ENCODE peak calls at places on chromosome 10, in five cellular contexts. R, Y, F, Z and S are unnamed samples.
A peak's percentile ranks its signal among the peaks of the same experiment; 100 is the strongest.

GRCh38 chr10:102118867-102119266 is 1.3 kb downstream of the LDB1 start:
- DNase-seq in R (peak; percentile 57), Y (peak; percentile 73), F (peak; percentile 76), Z (no peak), S (peak; percentile 55)

GRCh38 chr10:72009062-72009429 is 44.9 kb downstream of the CHST3 start:
- DNase-seq in R (no peak), Y (no peak), F (no peak), Z (no peak), S (no peak)

GRCh38 chr10:18700555-18700850 is 41.3 kb downstream of the ARL5B start:
- DNase-seq in R (no peak), Y (no peak), F (no peak), Z (no peak), S (no peak)

GRCh38 chr10:60123172-60123571 is 216.8 kb upstream of the CCDC6 start:
- DNase-seq in R (no peak), Y (peak; percentile 63), F (no peak), Z (no peak), S (no peak)

GRCh38 chr10:92131271-92131820 is 159.5 kb downstream of the CPEB3 start:
- DNase-seq in R (no peak), Y (no peak), F (no peak), Z (no peak), S (no peak)

GRCh38 chr10:26478061-26478460 is 39.9 kb downstream of the APBB1IP start:
- DNase-seq in R (no peak), Y (no peak), F (no peak), Z (no peak), S (no peak)

GRCh38 chr10:5645944-5646617 is 20.3 kb downstream of the ASB13 start:
- DNase-seq in R (no peak), Y (no peak), F (no peak), Z (peak; percentile 50), S (no peak)

GRCh38 chr10:84543077-84543476 is 214.7 kb downstream of the CCSER2 start:
- DNase-seq in R (no peak), Y (no peak), F (peak; percentile 49), Z (no peak), S (no peak)

GRCh38 chr10:25725917-25726716 is 207.9 kb upstream of the MYO3A start:
- DNase-seq in R (no peak), Y (no peak), F (peak; percentile 74), Z (no peak), S (no peak)

GRCh38 chr10:6713716-6714115 is 133.6 kb upstream of the PRKCQ start:
- DNase-seq in R (no peak), Y (no peak), F (peak; percentile 71), Z (no peak), S (no peak)

GRCh38 chr10:20949967-20950366 is 52.9 kb upstream of the NEBL start:
- DNase-seq in R (no peak), Y (no peak), F (no peak), Z (no peak), S (no peak)

GRCh38 chr10:76055963-76056362 is 624.5 kb downstream of the LRMDA start:
- DNase-seq in R (no peak), Y (no peak), F (no peak), Z (no peak), S (no peak)

GRCh38 chr10:109982123-109982522 is 25.7 kb upstream of the ADD3 start:
- DNase-seq in R (no peak), Y (no peak), F (no peak), Z (no peak), S (no peak)

GRCh38 chr10:366186-366585 is 230.9 kb downstream of the ZMYND11 start:
- DNase-seq in R (no peak), Y (no peak), F (no peak), Z (no peak), S (no peak)

GRCh38 chr10:129035052-129035805 is 431.8 kb upstream of the MGMT start:
- DNase-seq in R (no peak), Y (no peak), F (no peak), Z (no peak), S (no peak)

GRCh38 chr10:120746016-120746755 is 105.0 kb upstream of the WDR11 start:
- DNase-seq in R (no peak), Y (no peak), F (no peak), Z (no peak), S (no peak)

GRCh38 chr10:64071218-64071617 is 550.0 kb downstream of the REEP3 start:
- DNase-seq in R (no peak), Y (no peak), F (no peak), Z (no peak), S (no peak)

GRCh38 chr10:119542990-119543813 is 683 bp upstream of the RGS10 start:
- DNase-seq in R (peak; percentile 69), Y (peak; percentile 71), F (no peak), Z (peak; percentile 61), S (peak; percentile 54)

GRCh38 chr10:58180633-58181032 is 87.1 kb downstream of the IPMK start:
- DNase-seq in R (no peak), Y (no peak), F (no peak), Z (no peak), S (no peak)

GRCh38 chr10:70331486-70332268 is 47.9 kb upstream of the NPFFR1 start:
- DNase-seq in R (peak; percentile 82), Y (peak; percentile 73), F (peak; percentile 75), Z (peak; percentile 49), S (no peak)

GRCh38 chr10:77578583-77579227 is 58.9 kb downstream of the KCNMA1 start:
- DNase-seq in R (no peak), Y (no peak), F (no peak), Z (no peak), S (no peak)

GRCh38 chr10:1009071-1009494 is 16.6 kb downstream of the IDI2 start:
- DNase-seq in R (no peak), Y (no peak), F (no peak), Z (no peak), S (no peak)

GRCh38 chr10:131576341-131577177 is 265.0 kb upstream of the TCERG1L start:
- DNase-seq in R (no peak), Y (peak; percentile 41), F (no peak), Z (no peak), S (no peak)
- H3K9me3 ChIP-seq in R (no peaks in the 10 kb centered on the region), Y (no peaks in the 10 kb centered on the region), F (no peaks in the 10 kb centered on the region), Z (no peaks in the 10 kb centered on the region), S (no peaks in the 10 kb centered on the region)

GRCh38 chr10:88987840-88988239 is 2.8 kb upstream of the FAS start:
- DNase-seq in R (no peak), Y (no peak), F (no peak), Z (no peak), S (no peak)

GRCh38 chr10:88989824-88990527 is 622 bp upstream of the FAS start:
- DNase-seq in R (no peak), Y (peak; percentile 79), F (no peak), Z (no peak), S (peak; percentile 64)

GRCh38 chr10:88991161-88991899 is 732 bp downstream of the FAS start:
- DNase-seq in R (peak; percentile 84), Y (peak; percentile 87), F (peak; percentile 74), Z (peak; percentile 83), S (peak; percentile 86)

GRCh38 chr10:88990528-88991160 is at the start of gene FAS:
- DNase-seq in R (peak; percentile 73), Y (peak; percentile 87), F (peak; percentile 84), Z (peak; percentile 76), S (peak; percentile 79)

DNA sequence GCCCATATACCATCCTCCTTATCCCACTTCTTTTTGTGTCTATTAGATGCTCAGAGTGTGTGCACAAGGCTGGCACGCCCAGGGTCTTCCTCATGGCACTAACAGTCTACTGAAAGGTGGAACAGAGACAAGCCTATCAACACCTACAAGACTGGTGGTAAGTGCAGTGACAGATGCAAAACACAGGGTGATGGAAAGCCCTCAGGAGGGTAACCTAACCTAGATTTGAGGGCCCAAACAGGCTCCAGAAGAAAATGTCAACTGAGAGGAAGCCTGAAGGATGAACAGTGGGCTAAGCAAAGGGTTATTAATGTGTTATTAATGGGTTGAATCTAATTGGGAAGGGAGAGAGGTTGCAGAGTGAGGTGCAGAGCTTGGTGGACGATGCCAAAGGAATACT is 1.2 kb upstream of the FAS start:
- DNase-seq in R (no peak), Y (no peak), F (no peak), Z (no peak), S (no peak)
- H3K4me3 ChIP-seq in R (peak overlapping the region; percentile 85), Y (peak overlapping the region; percentile 88), F (no peak overlapping the region), Z (peak overlapping the region; percentile 86), S (peak overlapping the region; percentile 86)

GRCh38 chr10:45354261-45354660 is 19.8 kb upstream of the ALOX5 start:
- DNase-seq in R (peak; percentile 61), Y (peak; percentile 73), F (no peak), Z (no peak), S (no peak)

GRCh38 chr10:45353176-45353575 is 20.8 kb upstream of the ALOX5 start:
- DNase-seq in R (no peak), Y (no peak), F (no peak), Z (no peak), S (no peak)

GRCh38 chr10:45355494-45355893 is 18.5 kb upstream of the ALOX5 start:
- DNase-seq in R (no peak), Y (no peak), F (no peak), Z (no peak), S (no peak)
- H3K27ac ChIP-seq in R (no peak overlapping the region), Y (no peak overlapping the region), F (no peak overlapping the region), Z (no peak overlapping the region), S (no peak overlapping the region)

DNA sequence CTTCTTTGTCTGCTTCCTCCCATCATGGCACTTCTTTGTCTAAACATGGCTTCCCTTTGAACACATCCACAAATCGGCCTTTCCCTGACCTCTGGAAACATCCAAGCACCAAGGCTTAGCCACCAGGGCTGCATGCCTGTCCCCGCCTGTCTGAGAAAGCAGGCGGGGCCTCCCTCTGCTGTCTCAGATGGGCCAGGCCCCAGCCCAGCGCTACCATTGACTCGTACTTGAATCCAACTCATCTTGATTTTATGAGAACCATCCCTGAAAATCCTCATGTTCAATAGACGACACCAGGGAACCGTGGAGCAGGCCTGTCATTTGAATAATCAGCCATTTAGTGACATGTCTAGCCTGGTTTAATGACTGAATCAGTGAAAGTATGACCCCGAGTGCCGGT is 194.5 kb downstream of the BUB3 start:
- DNase-seq in R (no peak), Y (no peak), F (no peak), Z (no peak), S (no peak)
- H3K9me3 ChIP-seq in R (no peaks in the 10 kb centered on the region), Y (no peaks in the 10 kb centered on the region), F (no peaks in the 10 kb centered on the region), Z (no peaks in the 10 kb centered on the region), S (no peaks in the 10 kb centered on the region)

GRCh38 chr10:106519376-106520035 is 645.0 kb downstream of the SORCS1 start:
- DNase-seq in R (peak; percentile 33), Y (no peak), F (no peak), Z (no peak), S (no peak)

GRCh38 chr10:106520698-106521097 is 643.8 kb downstream of the SORCS1 start:
- DNase-seq in R (no peak), Y (no peak), F (no peak), Z (no peak), S (no peak)

GRCh38 chr10:106513328-106513727 is 651.2 kb downstream of the SORCS1 start:
- DNase-seq in R (no peak), Y (no peak), F (no peak), Z (no peak), S (no peak)

GRCh38 chr10:106511917-106512316 is 652.6 kb downstream of the SORCS1 start:
- DNase-seq in R (no peak), Y (no peak), F (no peak), Z (no peak), S (no peak)

GRCh38 chr10:106515206-106515790 is 649.2 kb downstream of the SORCS1 start:
- DNase-seq in R (no peak), Y (no peak), F (no peak), Z (no peak), S (no peak)
- H3K4me3 ChIP-seq in R (no peak overlapping the region), Y (no peak overlapping the region), F (no peak overlapping the region), Z (no peak overlapping the region), S (no peak overlapping the region)

GRCh38 chr10:48456808-48457761 is 147.8 kb downstream of the ARHGAP22 start:
- DNase-seq in R (no peak), Y (no peak), F (peak; percentile 43), Z (no peak), S (no peak)
- H3K27ac ChIP-seq in R (no peak overlapping the region), Y (no peak overlapping the region), F (no peak overlapping the region), Z (no peak overlapping the region), S (no peak overlapping the region)

GRCh38 chr10:83199357-83199756 is 940.0 kb upstream of the GHITM start:
- DNase-seq in R (no peak), Y (no peak), F (no peak), Z (no peak), S (no peak)
- H3K9me3 ChIP-seq in R (no peaks in the 10 kb centered on the region), Y (no peaks in the 10 kb centered on the region), F (peaks cover 9% of the 10 kb centered on the region), Z (peaks cover 33% of the 10 kb centered on the region), S (no peaks in the 10 kb centered on the region)